ENCODE peak calls at places on chromosomes 4 and X, in six cellular contexts. One of them, this sample, is unnamed.
A peak's percentile ranks its signal among the peaks of the same experiment; 100 is the strongest.

GRCh38 chr4:114385195-114385985 is 213.2 kb upstream of the UGT8 start:
- DNase-seq in progenitor cell of endocrine pancreas: no peak
- DNase-seq in stimulated activated CD8-positive, alpha-beta memory T cell treated with anti-CD3 and anti-CD28 coated beads, Interleukin-2, amount 100 ng/mL, for 48 hours: no peak
- DNase-seq in GM19239: no peak
- DNase-seq in WERI-Rb-1: no peak
- DNase-seq in C1 segment of cervical spinal cord: no peak
- DNase-seq in this sample: no peak

GRCh38 chr4:101292901-101293300 is 54.4 kb downstream of the PPP3CA start:
- DNase-seq in progenitor cell of endocrine pancreas: no peak
- DNase-seq in stimulated activated CD8-positive, alpha-beta memory T cell treated with anti-CD3 and anti-CD28 coated beads, Interleukin-2, amount 100 ng/mL, for 48 hours: no peak
- DNase-seq in GM19239: no peak
- DNase-seq in WERI-Rb-1: no peak
- DNase-seq in C1 segment of cervical spinal cord: no peak
- DNase-seq in this sample: no peak

GRCh38 chr4:39304651-39305050 is 61.5 kb downstream of the RFC1 start:
- DNase-seq in progenitor cell of endocrine pancreas: no peak
- DNase-seq in stimulated activated CD8-positive, alpha-beta memory T cell treated with anti-CD3 and anti-CD28 coated beads, Interleukin-2, amount 100 ng/mL, for 48 hours: no peak
- DNase-seq in GM19239: no peak
- DNase-seq in WERI-Rb-1: no peak
- DNase-seq in C1 segment of cervical spinal cord: no peak
- DNase-seq in this sample: no peak

GRCh38 chr4:2497324-2497723 is 28.4 kb downstream of the RNF4 start:
- DNase-seq in progenitor cell of endocrine pancreas: no peak
- DNase-seq in stimulated activated CD8-positive, alpha-beta memory T cell treated with anti-CD3 and anti-CD28 coated beads, Interleukin-2, amount 100 ng/mL, for 48 hours: no peak
- DNase-seq in GM19239: no peak
- DNase-seq in WERI-Rb-1: no peak
- DNase-seq in C1 segment of cervical spinal cord: no peak
- DNase-seq in this sample: no peak

GRCh38 chr4:114200026-114200425 is 220.6 kb upstream of the ARSJ start:
- DNase-seq in progenitor cell of endocrine pancreas: no peak
- DNase-seq in stimulated activated CD8-positive, alpha-beta memory T cell treated with anti-CD3 and anti-CD28 coated beads, Interleukin-2, amount 100 ng/mL, for 48 hours: no peak
- DNase-seq in GM19239: no peak
- DNase-seq in WERI-Rb-1: no peak
- DNase-seq in C1 segment of cervical spinal cord: no peak
- DNase-seq in this sample: no peak

GRCh38 chr4:110631582-110632505 is 9.0 kb upstream of the PITX2 start:
- DNase-seq in progenitor cell of endocrine pancreas: peak; percentile 74
- DNase-seq in stimulated activated CD8-positive, alpha-beta memory T cell treated with anti-CD3 and anti-CD28 coated beads, Interleukin-2, amount 100 ng/mL, for 48 hours: peak; percentile 40
- DNase-seq in GM19239: peak; percentile 73
- DNase-seq in WERI-Rb-1: peak; percentile 87
- DNase-seq in C1 segment of cervical spinal cord: peak; percentile 28
- DNase-seq in this sample: no peak

GRCh38 chr4:29066856-29067255 is 1653.3 kb upstream of the PCDH7 start:
- DNase-seq in progenitor cell of endocrine pancreas: no peak
- DNase-seq in stimulated activated CD8-positive, alpha-beta memory T cell treated with anti-CD3 and anti-CD28 coated beads, Interleukin-2, amount 100 ng/mL, for 48 hours: no peak
- DNase-seq in GM19239: no peak
- DNase-seq in WERI-Rb-1: no peak
- DNase-seq in C1 segment of cervical spinal cord: no peak
- DNase-seq in this sample: no peak

GRCh38 chr4:84177831-84178230 is 321.3 kb downstream of the NKX6-1 start:
- DNase-seq in progenitor cell of endocrine pancreas: no peak
- DNase-seq in stimulated activated CD8-positive, alpha-beta memory T cell treated with anti-CD3 and anti-CD28 coated beads, Interleukin-2, amount 100 ng/mL, for 48 hours: no peak
- DNase-seq in GM19239: no peak
- DNase-seq in WERI-Rb-1: no peak
- DNase-seq in C1 segment of cervical spinal cord: no peak
- DNase-seq in this sample: no peak

GRCh38 chrX:119690921-119691716 is 1.8 kb downstream of the SEPTIN6 start:
- DNase-seq in progenitor cell of endocrine pancreas: no peak
- DNase-seq in stimulated activated CD8-positive, alpha-beta memory T cell treated with anti-CD3 and anti-CD28 coated beads, Interleukin-2, amount 100 ng/mL, for 48 hours: peak; percentile 57
- DNase-seq in GM19239: no peak
- DNase-seq in WERI-Rb-1: no peak
- DNase-seq in C1 segment of cervical spinal cord: no peak
- DNase-seq in this sample: no peak

GRCh38 chrX:3175659-3176438 is 134.6 kb downstream of the ARSF start:
- DNase-seq in progenitor cell of endocrine pancreas: no peak
- DNase-seq in stimulated activated CD8-positive, alpha-beta memory T cell treated with anti-CD3 and anti-CD28 coated beads, Interleukin-2, amount 100 ng/mL, for 48 hours: no peak
- DNase-seq in GM19239: no peak
- DNase-seq in WERI-Rb-1: no peak
- DNase-seq in C1 segment of cervical spinal cord: no peak
- DNase-seq in this sample: no peak

GRCh38 chr4:159042097-159042605 is 60.7 kb upstream of the RAPGEF2 start:
- DNase-seq in progenitor cell of endocrine pancreas: no peak
- DNase-seq in stimulated activated CD8-positive, alpha-beta memory T cell treated with anti-CD3 and anti-CD28 coated beads, Interleukin-2, amount 100 ng/mL, for 48 hours: no peak
- DNase-seq in GM19239: no peak
- DNase-seq in WERI-Rb-1: no peak
- DNase-seq in C1 segment of cervical spinal cord: no peak
- DNase-seq in this sample: no peak

GRCh38 chr4:52103314-52103713 is 52.2 kb downstream of the SPATA18 start:
- DNase-seq in progenitor cell of endocrine pancreas: no peak
- DNase-seq in stimulated activated CD8-positive, alpha-beta memory T cell treated with anti-CD3 and anti-CD28 coated beads, Interleukin-2, amount 100 ng/mL, for 48 hours: no peak
- DNase-seq in GM19239: no peak
- DNase-seq in WERI-Rb-1: no peak
- DNase-seq in C1 segment of cervical spinal cord: no peak
- DNase-seq in this sample: no peak